ENCODE peak calls at places on chromosomes 1 and 21, in six cellular contexts. G, T, S, W, O and C are unnamed samples.

GRCh38 chr1:81398041-81398440 is 402.7 kb upstream of the ADGRL2 start:
- DNase-seq in G (no peak), T (no peak), S (no peak), W (no peak), O (no peak), C (no peak)

GRCh38 chr1:89878256-89878655 is 57.4 kb downstream of the LRRC8D start:
- DNase-seq in G (no peak), T (no peak), S (no peak), W (no peak), O (no peak), C (no peak)

GRCh38 chr1:167722152-167722869 is 529 bp downstream of the MPZL1 start:
- DNase-seq in G (peak), T (peak), S (no peak), W (peak), O (peak), C (peak)

GRCh38 chr21:38531610-38532009 is 33.3 kb upstream of the ERG start:
- DNase-seq in G (no peak), T (no peak), S (peak), W (peak), O (peak), C (no peak)

GRCh38 chr1:89390707-89391106 is 26.8 kb downstream of the GBP6 start:
- DNase-seq in G (no peak), T (no peak), S (no peak), W (no peak), O (no peak), C (no peak)

GRCh38 chr1:71222668-71223067 is 141.8 kb upstream of the ZRANB2 start:
- DNase-seq in G (no peak), T (no peak), S (no peak), W (no peak), O (no peak), C (no peak)

GRCh38 chr1:63721531-63722189 is 52.2 kb upstream of the ROR1 start:
- DNase-seq in G (no peak), T (no peak), S (no peak), W (peak), O (peak), C (no peak)

GRCh38 chr1:172966844-172967540 is 83.7 kb downstream of the TNFSF18 start:
- DNase-seq in G (peak), T (no peak), S (no peak), W (no peak), O (no peak), C (no peak)

GRCh38 chr1:44200336-44200735 is 12.9 kb upstream of the DMAP1 start:
- DNase-seq in G (no peak), T (no peak), S (no peak), W (no peak), O (no peak), C (no peak)

GRCh38 chr1:7705048-7705907 is 65.8 kb upstream of the VAMP3 start:
- DNase-seq in G (no peak), T (no peak), S (no peak), W (no peak), O (peak), C (peak)

GRCh38 chr1:116881879-116882520 is 27.7 kb upstream of the PTGFRN start:
- DNase-seq in G (peak), T (peak), S (no peak), W (peak), O (no peak), C (peak)

GRCh38 chr21:33598051-33598450 is 9.6 kb upstream of the DONSON start:
- DNase-seq in G (no peak), T (no peak), S (no peak), W (no peak), O (no peak), C (no peak)

GRCh38 chr1:82706741-82707140 is 906.0 kb downstream of the ADGRL2 start:
- DNase-seq in G (no peak), T (no peak), S (no peak), W (peak), O (no peak), C (no peak)

GRCh38 chr21:36917487-36918158 is 48.8 kb downstream of the HLCS start:
- DNase-seq in G (peak), T (peak), S (no peak), W (peak), O (no peak), C (no peak)

GRCh38 chr1:81439046-81439823 is 361.5 kb upstream of the ADGRL2 start:
- DNase-seq in G (no peak), T (no peak), S (no peak), W (no peak), O (no peak), C (no peak)

GRCh38 chr1:210129759-210130158 is 102.8 kb upstream of the SERTAD4 start:
- DNase-seq in G (no peak), T (no peak), S (no peak), W (peak), O (no peak), C (no peak)

GRCh38 chr1:24964811-24965570 is 34.9 kb upstream of the RUNX3 start:
- DNase-seq in G (no peak), T (no peak), S (no peak), W (no peak), O (no peak), C (peak)

GRCh38 chr1:77857557-77857956 is 30.9 kb upstream of the NEXN start:
- DNase-seq in G (peak), T (no peak), S (no peak), W (peak), O (no peak), C (no peak)

GRCh38 chr1:235808226-235808625 is 58.5 kb downstream of the LYST start:
- DNase-seq in G (no peak), T (no peak), S (no peak), W (no peak), O (no peak), C (no peak)

GRCh38 chr1:38076038-38076437 is 29.4 kb upstream of the POU3F1 start:
- DNase-seq in G (peak), T (no peak), S (no peak), W (peak), O (no peak), C (no peak)

GRCh38 chr1:224632381-224632871 is 16.3 kb downstream of the CNIH3 start:
- DNase-seq in G (peak), T (no peak), S (no peak), W (peak), O (no peak), C (no peak)

GRCh38 chr1:245458234-245458633 is 303.4 kb downstream of the KIF26B start:
- DNase-seq in G (no peak), T (no peak), S (no peak), W (no peak), O (no peak), C (no peak)

GRCh38 chr1:227169322-227169721 is 149.0 kb downstream of the CDC42BPA start:
- DNase-seq in G (no peak), T (no peak), S (no peak), W (no peak), O (no peak), C (no peak)

GRCh38 chr1:48048064-48048463 is 50.9 kb upstream of the TRABD2B start:
- DNase-seq in G (no peak), T (no peak), S (no peak), W (peak), O (no peak), C (no peak)

GRCh38 chr1:167938083-167938482 is 1.2 kb upstream of the MPC2 start:
- DNase-seq in G (peak), T (peak), S (no peak), W (no peak), O (no peak), C (no peak)

GRCh38 chr1:160006312-160006940 is 25.4 kb downstream of the PIGM start:
- DNase-seq in G (peak), T (peak), S (no peak), W (peak), O (peak), C (peak)

GRCh38 chr1:239545466-239545865 is 159.1 kb downstream of the CHRM3 start:
- DNase-seq in G (no peak), T (no peak), S (no peak), W (no peak), O (no peak), C (no peak)

GRCh38 chr1:153799566-153800465 is 24.6 kb downstream of the SLC27A3 start:
- DNase-seq in G (no peak), T (no peak), S (no peak), W (no peak), O (no peak), C (no peak)

GRCh38 chr1:219580019-219580676 is 32.8 kb downstream of the ZC3H11B start:
- DNase-seq in G (no peak), T (no peak), S (no peak), W (no peak), O (no peak), C (no peak)

GRCh38 chr1:231241751-231242150 is 739 bp downstream of the GNPAT start:
- DNase-seq in G (peak), T (no peak), S (no peak), W (peak), O (peak), C (peak)

GRCh38 chr1:225911207-225912130 is 12.6 kb downstream of the PYCR2 start:
- DNase-seq in G (peak), T (peak), S (no peak), W (peak), O (peak), C (peak)

GRCh38 chr1:42133809-42134526 is 19.2 kb upstream of the GUCA2B start:
- DNase-seq in G (no peak), T (no peak), S (no peak), W (no peak), O (no peak), C (no peak)

GRCh38 chr1:30670195-30671060 is 53.0 kb downstream of the MATN1 start:
- DNase-seq in G (no peak), T (no peak), S (no peak), W (peak), O (no peak), C (no peak)

GRCh38 chr1:88163187-88163586 is 520.9 kb upstream of the PKN2 start:
- DNase-seq in G (no peak), T (no peak), S (no peak), W (no peak), O (no peak), C (no peak)

GRCh38 chr1:242568666-242569065 is 44.2 kb upstream of the PLD5 start:
- DNase-seq in G (no peak), T (no peak), S (no peak), W (no peak), O (no peak), C (no peak)

GRCh38 chr1:63945943-63946342 is 172.1 kb downstream of the ROR1 start:
- DNase-seq in G (no peak), T (no peak), S (no peak), W (no peak), O (no peak), C (no peak)

GRCh38 chr1:228691926-228692325 is 43.4 kb upstream of the RHOU start:
- DNase-seq in G (peak), T (peak), S (no peak), W (peak), O (peak), C (peak)

GRCh38 chr1:38310079-38310478 is 263.5 kb upstream of the POU3F1 start:
- DNase-seq in G (no peak), T (no peak), S (no peak), W (no peak), O (no peak), C (no peak)

GRCh38 chr1:154627247-154628121 is 19.5 kb upstream of the ADAR start:
- DNase-seq in G (peak), T (peak), S (peak), W (peak), O (peak), C (peak)

GRCh38 chr1:6414881-6415280 is 4.8 kb downstream of the HES2 start:
- DNase-seq in G (no peak), T (no peak), S (no peak), W (no peak), O (no peak), C (peak)
- H3K9ac ChIP-seq in G (no peak), T (no peak), S (no peak), W (no peak), O (no peak), C (peak)

GRCh38 chr1:205666372-205667166 is 13.7 kb downstream of the SLC45A3 start:
- DNase-seq in G (no peak), T (no peak), S (no peak), W (no peak), O (peak), C (peak)

GRCh38 chr1:205664399-205665108 is 15.8 kb downstream of the SLC45A3 start:
- DNase-seq in G (peak), T (peak), S (no peak), W (no peak), O (peak), C (peak)

GRCh38 chr1:205662791-205663190 is 17.5 kb downstream of the SLC45A3 start:
- DNase-seq in G (no peak), T (no peak), S (no peak), W (no peak), O (no peak), C (no peak)

GRCh38 chr1:205663286-205663994 is 16.9 kb downstream of the SLC45A3 start:
- DNase-seq in G (peak), T (no peak), S (no peak), W (no peak), O (no peak), C (no peak)

GRCh38 chr1:205665216-205665757 is 15.0 kb downstream of the SLC45A3 start:
- DNase-seq in G (no peak), T (no peak), S (no peak), W (no peak), O (no peak), C (peak)
- H3K9ac ChIP-seq in G (no peak), T (no peak), S (peak), W (no peak), O (no peak), C (no peak)

DNA sequence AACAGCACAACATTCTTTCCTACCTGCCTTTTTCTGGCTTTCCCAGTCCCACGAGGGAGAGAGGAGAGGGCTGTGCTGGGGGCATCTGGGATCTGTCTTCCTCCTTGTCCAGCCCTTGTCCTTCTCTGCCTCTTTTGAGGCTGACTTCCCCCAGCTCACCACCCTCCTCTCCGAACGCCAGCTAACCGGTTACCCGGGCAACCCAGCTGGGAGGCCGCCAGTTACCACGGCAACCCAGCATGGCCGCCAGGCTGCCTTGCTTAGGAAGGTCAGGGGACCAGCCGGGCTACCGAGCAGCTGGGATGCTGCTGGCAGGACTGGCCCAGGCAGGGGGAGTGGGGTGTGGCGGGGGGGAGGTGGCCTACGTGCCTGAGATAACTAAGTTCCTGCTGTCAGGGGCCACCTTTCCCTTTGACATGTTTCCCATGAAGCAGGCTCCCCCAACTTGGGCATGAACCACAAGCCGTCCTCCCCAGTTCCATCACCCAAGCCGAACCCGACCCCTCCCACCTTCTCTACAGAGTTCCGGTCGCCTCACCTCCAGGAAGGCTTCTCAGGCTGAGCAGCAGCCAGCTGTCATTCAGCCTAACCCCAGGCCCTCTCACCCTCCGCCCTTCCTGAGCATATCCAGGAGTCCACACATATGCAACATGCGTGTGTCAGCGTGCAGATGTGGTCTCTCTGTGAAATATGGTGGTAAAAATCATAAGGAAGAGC is 8.7 kb downstream of the PLEKHA6 start:
- DNase-seq in G (peak), T (no peak), S (no peak), W (peak), O (peak), C (peak)
- H3K9ac ChIP-seq in G (no peak), T (no peak), S (no peak), W (no peak), O (peak), C (peak)

GRCh38 chr1:202010042-202011015 is at the start of gene ELF3:
- DNase-seq in G (no peak), T (peak), S (no peak), W (peak), O (no peak), C (peak)

GRCh38 chr1:202014060-202014459 is 3.7 kb downstream of the ELF3 start:
- DNase-seq in G (no peak), T (no peak), S (no peak), W (no peak), O (no peak), C (no peak)

GRCh38 chr1:202012544-202013478 is 2.4 kb downstream of the ELF3 start:
- DNase-seq in G (no peak), T (no peak), S (no peak), W (no peak), O (no peak), C (peak)

GRCh38 chr1:202013601-202014000 is 3.2 kb downstream of the ELF3 start:
- DNase-seq in G (no peak), T (no peak), S (no peak), W (no peak), O (no peak), C (peak)

GRCh38 chr1:202011994-202012393 is 1.6 kb downstream of the ELF3 start:
- DNase-seq in G (no peak), T (no peak), S (no peak), W (no peak), O (no peak), C (peak)
- H3K9ac ChIP-seq in G (no peak), T (peak), S (no peak), W (no peak), O (no peak), C (peak)

GRCh38 chr1:94539496-94539895 is 2.1 kb downstream of the F3 start:
- DNase-seq in G (no peak), T (no peak), S (no peak), W (peak), O (no peak), C (no peak)
- H3K9ac ChIP-seq in G (no peak), T (no peak), S (no peak), W (peak), O (no peak), C (no peak)

GRCh38 chr1:213066363-213066762 is 15.3 kb downstream of the RPS6KC1 start:
- DNase-seq in G (no peak), T (no peak), S (no peak), W (no peak), O (no peak), C (no peak)

GRCh38 chr1:213065800-213066199 is 14.8 kb downstream of the RPS6KC1 start:
- DNase-seq in G (no peak), T (no peak), S (no peak), W (no peak), O (no peak), C (no peak)

GRCh38 chr1:213075725-213076124 is 24.7 kb downstream of the RPS6KC1 start:
- DNase-seq in G (no peak), T (no peak), S (no peak), W (no peak), O (no peak), C (no peak)

GRCh38 chr1:213067366-213067765 is 16.3 kb downstream of the RPS6KC1 start:
- DNase-seq in G (no peak), T (no peak), S (no peak), W (no peak), O (no peak), C (no peak)

DNA sequence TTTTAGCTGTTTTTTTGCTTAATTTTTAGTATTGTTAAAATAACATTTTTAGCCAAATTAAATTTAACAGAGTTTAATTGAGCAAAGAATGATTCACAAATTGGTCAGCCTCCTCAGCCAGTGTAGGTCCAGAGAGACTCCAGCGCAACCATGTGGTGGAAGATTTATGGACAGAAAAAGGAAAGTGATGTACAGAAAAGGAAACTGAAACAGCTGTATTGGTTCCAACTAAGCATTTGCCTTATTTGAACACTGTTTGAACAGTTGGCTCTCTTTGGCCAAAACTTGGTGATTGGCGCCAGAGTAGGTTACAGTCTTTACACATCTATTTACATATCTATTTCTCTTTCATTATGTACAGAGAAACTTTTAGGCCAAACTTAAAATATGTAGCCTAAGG is 19.4 kb downstream of the RPS6KC1 start:
- DNase-seq in G (peak), T (peak), S (no peak), W (peak), O (peak), C (no peak)
- H3K9ac ChIP-seq in G (no peak), T (no peak), S (no peak), W (peak), O (no peak), C (no peak)

DNA sequence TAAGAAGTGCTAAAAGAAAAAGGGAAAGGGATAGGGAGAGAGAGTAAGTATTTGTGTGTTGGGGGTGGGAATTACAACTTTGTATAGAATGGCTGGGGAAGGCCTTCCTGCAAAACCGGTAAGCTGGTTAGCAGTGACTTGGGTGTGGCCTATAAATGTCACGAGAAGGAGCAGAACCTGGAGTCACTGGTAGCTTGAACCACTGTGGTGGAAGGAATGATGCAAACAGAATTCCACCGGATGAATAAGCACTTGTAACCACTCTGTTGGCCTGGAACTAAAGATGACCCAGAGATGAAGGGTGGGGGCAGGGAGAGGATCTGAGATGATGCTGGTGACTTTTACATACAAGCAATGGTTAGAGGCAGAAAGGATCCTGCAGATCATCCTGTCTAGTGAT is 8.9 kb downstream of the XKR8 start:
- DNase-seq in G (no peak), T (no peak), S (no peak), W (peak), O (no peak), C (peak)
- H3K9ac ChIP-seq in G (no peak), T (no peak), S (no peak), W (peak), O (no peak), C (no peak)

GRCh38 chr1:233844697-233845096 is 59.8 kb upstream of the SLC35F3 start:
- DNase-seq in G (no peak), T (no peak), S (no peak), W (no peak), O (no peak), C (no peak)

GRCh38 chr1:233844275-233844674 is 60.2 kb upstream of the SLC35F3 start:
- DNase-seq in G (no peak), T (no peak), S (no peak), W (no peak), O (no peak), C (no peak)

DNA sequence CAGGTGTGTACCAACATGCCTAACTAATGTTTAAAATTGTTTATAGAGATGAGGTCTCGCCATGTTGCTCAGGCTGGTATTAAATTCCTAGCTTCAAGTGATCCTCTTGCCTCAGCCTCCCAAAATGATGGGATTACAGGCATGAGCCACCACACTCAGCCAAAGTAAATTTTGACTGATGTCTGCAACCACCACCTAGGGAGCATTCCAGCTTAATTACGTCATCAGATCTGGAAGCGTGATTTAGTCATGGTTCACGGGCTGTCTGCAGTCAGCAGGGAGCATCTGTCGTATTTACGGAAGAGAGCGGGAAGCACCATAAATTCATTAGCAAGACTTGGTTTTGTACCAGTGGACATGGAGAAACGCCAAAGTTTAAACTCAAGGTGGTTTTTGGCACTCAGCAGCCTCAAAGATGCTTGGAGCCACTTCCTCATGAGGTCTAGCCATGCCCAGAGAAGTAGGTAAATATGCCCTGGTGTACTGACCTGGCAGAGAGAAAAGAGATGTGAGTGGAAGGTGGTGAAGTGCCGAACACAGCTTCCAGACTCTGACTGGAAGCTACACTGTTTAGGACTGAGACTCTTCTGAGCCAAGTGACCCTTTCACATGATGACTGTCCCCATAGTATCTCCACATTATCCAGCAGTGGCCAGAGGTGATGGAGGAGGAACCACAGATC is 60.8 kb upstream of the SLC35F3 start:
- DNase-seq in G (no peak), T (no peak), S (no peak), W (no peak), O (no peak), C (no peak)
- H3K9ac ChIP-seq in G (no peak), T (no peak), S (no peak), W (no peak), O (no peak), C (no peak)